ENCODE peak calls at places on chromosomes 13 and 19, in nine cellular contexts. J is CD4-positive, alpha-beta T cell; M is ascending aorta; W is lower leg skin; B is lung; A is progenitor cell of endocrine pancreas; X is Calu3; C is AG09309; Y is psoas muscle. E is an unnamed sample.

GRCh38 chr13:74883834-74884233 is 598.1 kb downstream of the TBC1D4 start:
- DNase-seq in J (no peak), M (no peak), W (no peak), B (no peak), A (no peak), X (no peak), C (no peak), Y (no peak), E (no peak)

GRCh38 chr19:44788971-44789370 is 11.3 kb downstream of the CBLC start:
- DNase-seq in J (no peak), M (no peak), W (no peak), B (no peak), A (no peak), X (no peak), C (no peak), Y (no peak), E (no peak)

GRCh38 chr13:51764184-51765141 is 39.5 kb downstream of the DHRS12 start:
- DNase-seq in J (peak; percentile 45), M (peak; percentile 80), W (peak; percentile 88), B (no peak), A (no peak), X (peak; percentile 40), C (peak; percentile 28), Y (peak; percentile 74), E (no peak)

GRCh38 chr13:53112522-53112921 is 83.9 kb downstream of the OLFM4 start:
- DNase-seq in J (no peak), M (no peak), W (no peak), B (no peak), A (no peak), X (no peak), C (no peak), Y (no peak), E (no peak)

GRCh38 chr19:41323430-41324125 is 13.6 kb downstream of the CCDC97 start:
- DNase-seq in J (no peak), M (peak; percentile 91), W (peak; percentile 75), B (no peak), A (no peak), X (peak; percentile 55), C (peak; percentile 93), Y (peak; percentile 81), E (peak; percentile 98)

GRCh38 chr19:33819496-33819874 is 22.8 kb downstream of the KCTD15 start:
- DNase-seq in J (no peak), M (no peak), W (no peak), B (no peak), A (no peak), X (no peak), C (no peak), Y (no peak), E (no peak)

GRCh38 chr13:50140153-50140552 is 124.9 kb downstream of the KCNRG start:
- DNase-seq in J (no peak), M (no peak), W (no peak), B (no peak), A (no peak), X (no peak), C (no peak), Y (no peak), E (no peak)

GRCh38 chr13:71935166-71935840 is 68.3 kb upstream of the DACH1 start:
- DNase-seq in J (no peak), M (no peak), W (no peak), B (no peak), A (no peak), X (no peak), C (no peak), Y (no peak), E (no peak)

GRCh38 chr13:110652231-110652730 is 36.9 kb downstream of the NAXD start:
- DNase-seq in J (no peak), M (peak; percentile 56), W (no peak), B (no peak), A (no peak), X (no peak), C (no peak), Y (no peak), E (peak; percentile 67)

GRCh38 chr13:110651726-110652230 is 36.4 kb downstream of the NAXD start:
- DNase-seq in J (no peak), M (peak; percentile 49), W (no peak), B (no peak), A (no peak), X (no peak), C (no peak), Y (no peak), E (peak; percentile 75)

GRCh38 chr13:110650436-110650835 is 35.1 kb downstream of the NAXD start:
- DNase-seq in J (no peak), M (peak; percentile 39), W (no peak), B (no peak), A (no peak), X (no peak), C (no peak), Y (no peak), E (peak; percentile 77)

GRCh38 chr13:110652755-110653154 is 37.4 kb downstream of the NAXD start:
- DNase-seq in J (no peak), M (no peak), W (no peak), B (no peak), A (no peak), X (no peak), C (no peak), Y (no peak), E (peak; percentile 65)

DNA sequence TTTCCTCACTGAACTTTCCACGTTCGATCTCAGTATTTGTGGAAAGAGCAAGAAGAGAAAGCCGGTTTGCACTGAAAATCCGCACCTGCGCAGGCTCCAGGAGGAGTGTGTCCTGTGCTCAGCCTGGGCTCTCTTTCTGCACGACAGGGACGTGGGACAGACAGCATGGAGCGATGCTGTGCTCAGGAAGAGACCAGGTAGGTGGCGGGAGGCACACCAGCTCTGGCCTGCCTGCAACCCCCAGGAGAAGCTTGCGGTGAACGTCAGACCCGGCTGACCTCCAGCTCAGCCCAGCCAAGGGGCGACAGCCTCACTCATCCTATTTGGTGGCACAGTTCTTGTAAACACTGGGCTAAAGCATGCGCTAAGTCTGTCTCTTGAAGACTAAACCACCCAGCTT is 35.9 kb downstream of the NAXD start:
- DNase-seq in J (no peak), M (peak; percentile 56), W (no peak), B (no peak), A (no peak), X (no peak), C (no peak), Y (no peak), E (peak; percentile 59)
- TF ChIP-seq CTCF in J (no peak), M (no peak), W (no peak), B (no peak), A (no peak), X (no peak), C (no peak), Y (no peak), E (no peak)

GRCh38 chr19:39497850-39498261 is 891 bp upstream of the DLL3 start:
- DNase-seq in J (no peak), M (no peak), W (no peak), B (no peak), A (peak; percentile 37), X (peak; percentile 65), C (no peak), Y (no peak), E (no peak)
- TF ChIP-seq CTCF in J (peak; percentile 21), M (no peak), W (no peak), B (no peak), A (peak; percentile 47), X (peak; percentile 41), C (peak; percentile 44), Y (peak; percentile 49), E (peak; percentile 58)

GRCh38 chr19:379796-380195 is 29.2 kb downstream of the C2CD4C start:
- DNase-seq in J (no peak), M (no peak), W (no peak), B (no peak), A (no peak), X (no peak), C (no peak), Y (no peak), E (no peak)

GRCh38 chr19:384801-385169 is 24.2 kb downstream of the C2CD4C start:
- DNase-seq in J (no peak), M (no peak), W (no peak), B (no peak), A (no peak), X (no peak), C (no peak), Y (no peak), E (no peak)

GRCh38 chr19:387777-388176 is 21.2 kb downstream of the C2CD4C start:
- DNase-seq in J (no peak), M (no peak), W (no peak), B (no peak), A (no peak), X (no peak), C (no peak), Y (no peak), E (no peak)

GRCh38 chr19:383040-383439 is 25.9 kb downstream of the C2CD4C start:
- DNase-seq in J (no peak), M (peak; percentile 12), W (no peak), B (no peak), A (no peak), X (no peak), C (no peak), Y (no peak), E (no peak)

DNA sequence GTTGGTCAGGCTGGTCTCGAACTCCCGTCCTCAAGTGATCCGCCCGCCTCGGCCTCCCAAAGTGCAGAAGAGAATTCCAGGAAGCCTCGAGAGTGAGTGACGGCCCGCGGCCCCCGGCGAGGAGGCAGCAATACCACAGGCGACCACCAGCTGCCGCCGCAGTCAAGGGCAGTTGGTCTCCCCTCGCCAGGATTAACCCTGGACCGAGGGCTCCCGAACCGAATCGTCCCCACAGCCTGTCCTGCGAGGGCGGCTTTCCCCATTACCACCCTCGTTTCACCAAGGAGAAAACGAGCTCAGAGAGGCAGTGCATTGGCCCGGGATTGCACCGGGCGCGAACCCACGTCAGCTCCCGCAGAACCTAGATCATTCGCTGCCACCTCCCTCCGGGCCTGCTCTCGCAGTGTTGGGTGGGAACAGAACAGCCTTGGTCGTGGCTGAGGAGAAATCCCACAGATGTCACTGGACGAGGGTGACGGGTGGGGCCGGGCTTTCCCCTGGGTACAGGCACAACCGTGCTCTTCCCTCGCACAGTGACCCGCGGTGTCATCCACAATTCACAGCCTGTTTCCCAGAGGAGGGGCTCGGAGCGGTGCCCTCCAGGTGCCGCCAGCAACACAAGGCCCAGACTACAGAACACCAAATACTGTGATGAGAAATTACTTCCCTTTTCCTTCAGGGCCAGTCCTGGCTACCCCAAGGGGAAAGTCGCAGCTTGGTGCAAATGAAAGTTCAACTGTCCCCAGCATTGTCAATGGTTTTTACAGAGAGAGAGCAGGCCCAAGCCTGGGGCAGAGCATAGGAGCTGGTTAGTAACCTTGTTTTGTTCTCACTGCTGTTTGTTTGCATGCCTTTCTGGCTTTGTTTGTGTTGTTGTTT is 24.8 kb downstream of the C2CD4C start:
- DNase-seq in J (no peak), M (peak; percentile 51), W (no peak), B (no peak), A (no peak), X (no peak), C (no peak), Y (no peak), E (no peak)
- TF ChIP-seq CTCF in J (no peak), M (peak; percentile 8), W (no peak), B (peak; percentile 25), A (peak; percentile 74), X (no peak), C (peak; percentile 23), Y (peak; percentile 53), E (peak; percentile 62)

GRCh38 chr19:6022570-6023049 is 44.7 kb upstream of the RANBP3 start:
- DNase-seq in J (no peak), M (no peak), W (no peak), B (no peak), A (no peak), X (no peak), C (no peak), Y (no peak), E (no peak)

GRCh38 chr19:6023085-6023682 is 45.2 kb upstream of the RANBP3 start:
- DNase-seq in J (no peak), M (no peak), W (no peak), B (no peak), A (no peak), X (no peak), C (no peak), Y (no peak), E (no peak)

GRCh38 chr19:6020166-6020967 is 42.4 kb upstream of the RANBP3 start:
- DNase-seq in J (no peak), M (no peak), W (no peak), B (no peak), A (peak; percentile 32), X (no peak), C (no peak), Y (no peak), E (no peak)

GRCh38 chr19:6021878-6022569 is 44.1 kb upstream of the RANBP3 start:
- DNase-seq in J (peak; percentile 77), M (peak; percentile 78), W (peak; percentile 67), B (peak; percentile 66), A (peak; percentile 61), X (peak; percentile 15), C (no peak), Y (peak; percentile 71), E (peak; percentile 90)

GRCh38 chr19:6020972-6021805 is 43.2 kb upstream of the RANBP3 start:
- DNase-seq in J (no peak), M (no peak), W (no peak), B (no peak), A (no peak), X (no peak), C (no peak), Y (no peak), E (no peak)
- TF ChIP-seq CTCF in J (no peak), M (no peak), W (no peak), B (no peak), A (peak; percentile 33), X (no peak), C (no peak), Y (no peak), E (no peak)

E was measured in osteocyte.